ENCODE peak calls at places on chromosomes 2 and 18, in nine cellular contexts. P, B, K, F, J, C, O, G and Q are unnamed samples.

GRCh38 chr2:119301413-119301812 is 65.2 kb downstream of the C2orf76 start:
- DNase-seq in B (no peak), O (no peak), P (no peak), C (no peak), F (peak), J (no peak), K (no peak), G (no peak), Q (peak)

GRCh38 chr18:3863006-3863405 is 413.0 kb downstream of the TGIF1 start:
- DNase-seq in O (no peak), P (no peak), K (no peak), J (no peak), F (no peak), C (no peak), B (no peak), G (no peak), Q (no peak)

GRCh38 chr2:20677301-20678176 is 10.6 kb downstream of the GDF7 start:
- DNase-seq in C (no peak), K (no peak), F (no peak), G (no peak), J (no peak), O (no peak), P (no peak), B (no peak), Q (no peak)

GRCh38 chr2:100813527-100813926 is 6.4 kb upstream of the NPAS2 start:
- DNase-seq in F (peak), J (no peak), P (no peak), O (peak), G (no peak), C (peak), K (peak), B (no peak), Q (peak)

GRCh38 chr2:10229462-10230099 is 73.1 kb upstream of the HPCAL1 start:
- DNase-seq in B (no peak), K (no peak), J (no peak), C (no peak), F (no peak), O (no peak), P (no peak), G (peak), Q (no peak)

GRCh38 chr18:56221195-56222065 is 417.0 kb downstream of the TXNL1 start:
- DNase-seq in B (no peak), C (no peak), J (no peak), F (no peak), O (no peak), P (no peak), K (no peak), G (no peak), Q (no peak)

GRCh38 chr2:101517753-101518152 is 42.8 kb upstream of the RFX8 start:
- DNase-seq in J (no peak), F (no peak), G (no peak), O (peak), K (peak), B (no peak), C (peak), P (no peak), Q (no peak)

GRCh38 chr2:600542-601386 is 76.4 kb downstream of the TMEM18 start:
- DNase-seq in B (no peak), G (no peak), P (no peak), O (no peak), F (no peak), C (no peak), J (no peak), K (no peak), Q (no peak)

GRCh38 chr2:238238766-238239551 is 879 bp downstream of the HES6 start:
- DNase-seq in J (no peak), G (peak), C (no peak), K (no peak), F (no peak), B (no peak), O (no peak), P (peak), Q (no peak)

GRCh38 chr2:161234627-161235026 is 73.6 kb upstream of the PSMD14 start:
- DNase-seq in K (no peak), C (no peak), O (no peak), F (no peak), J (no peak), P (no peak), B (no peak), G (no peak), Q (no peak)

GRCh38 chr18:11953113-11953512 is 28.2 kb upstream of the IMPA2 start:
- DNase-seq in G (no peak), P (no peak), O (no peak), C (no peak), B (no peak), K (no peak), J (no peak), F (no peak), Q (no peak)

GRCh38 chr2:133641497-133641896 is 73.2 kb upstream of the NCKAP5 start:
- DNase-seq in P (no peak), B (no peak), C (peak), K (no peak), G (no peak), O (no peak), F (no peak), J (no peak), Q (no peak)

GRCh38 chr18:23738151-23738550 is 48.9 kb downstream of the LAMA3 start:
- DNase-seq in C (no peak), G (no peak), K (no peak), J (no peak), P (no peak), B (no peak), O (no peak), F (no peak), Q (no peak)
- H3K4me3 ChIP-seq in C (no peak), G (no peak), K (no peak), J (no peak), P (no peak), B (no peak), O (no peak), F (no peak), Q (no peak)

DNA sequence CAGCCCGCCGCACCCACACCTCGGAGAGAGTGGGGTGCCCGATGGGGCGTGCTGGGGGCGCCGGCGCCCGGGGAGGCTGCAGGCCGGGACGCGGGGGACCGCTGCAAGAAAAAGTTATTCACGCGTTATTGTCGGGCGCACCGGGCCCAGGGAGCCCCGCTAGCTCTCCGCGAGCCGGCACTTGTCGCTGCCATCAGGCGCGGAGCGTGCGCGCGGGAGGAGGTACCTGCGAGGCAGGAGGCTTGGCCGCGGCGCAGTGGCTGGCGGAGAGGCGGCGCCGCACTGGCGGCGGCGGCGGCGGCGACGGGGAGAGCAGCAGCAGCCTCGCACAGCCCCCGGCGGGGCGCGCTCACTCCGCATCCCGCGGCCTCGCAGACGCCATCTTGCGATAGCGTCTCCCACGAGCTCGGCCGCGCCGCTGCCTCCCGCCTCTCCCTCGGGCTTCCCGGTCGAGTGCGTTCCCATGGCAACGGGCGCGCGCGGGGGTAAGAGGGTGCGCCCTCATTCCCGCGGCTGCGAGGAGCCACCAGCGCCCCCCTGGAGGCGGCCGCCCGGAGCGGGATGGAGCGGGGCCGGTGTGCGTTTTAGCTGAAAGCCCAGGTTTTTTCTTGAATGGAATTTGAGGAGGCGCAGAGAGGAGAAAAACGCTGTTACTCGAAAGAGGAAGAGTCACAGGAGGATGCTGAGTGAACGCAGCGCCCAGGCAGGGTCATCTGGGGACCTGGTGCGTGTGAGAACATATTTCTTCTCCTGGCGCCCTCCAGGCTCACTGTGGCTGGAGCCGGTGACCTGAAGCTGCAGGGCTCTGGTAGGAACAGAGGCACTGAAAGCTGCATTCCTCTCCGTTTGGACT is at the start of gene CHN1:
- DNase-seq in G (peak), O (peak), B (peak), C (peak), F (peak), P (peak), J (no peak), K (peak), Q (peak)
- TF ChIP-seq CTCF in G (no peak), O (no peak), B (no peak), C (no peak), F (no peak), P (peak), J (no peak), K (no peak), Q (no peak)

GRCh38 chr2:86239745-86240144 is 40.5 kb downstream of the MRPL35 start:
- DNase-seq in O (no peak), J (no peak), G (no peak), B (no peak), F (no peak), K (no peak), C (no peak), P (no peak), Q (no peak)
- H3K4me3 ChIP-seq in O (no peak), J (no peak), G (no peak), B (no peak), F (no peak), K (no peak), C (no peak), P (no peak), Q (no peak)

GRCh38 chr2:151192681-151193080 is 69.0 kb downstream of the RBM43 start:
- DNase-seq in J (no peak), C (no peak), K (no peak), F (no peak), P (no peak), O (no peak), G (no peak), B (no peak), Q (no peak)

GRCh38 chr2:151189125-151189524 is 72.5 kb downstream of the RBM43 start:
- DNase-seq in B (no peak), O (no peak), G (no peak), F (no peak), K (no peak), C (no peak), J (no peak), P (no peak), Q (no peak)

GRCh38 chr2:151197184-151198070 is 64.2 kb downstream of the RBM43 start:
- DNase-seq in F (no peak), K (no peak), B (no peak), O (no peak), J (peak), G (no peak), C (no peak), P (no peak), Q (no peak)

GRCh38 chr2:151198646-151199045 is 63.0 kb downstream of the RBM43 start:
- DNase-seq in K (no peak), F (no peak), G (no peak), B (no peak), O (no peak), P (no peak), J (no peak), C (no peak), Q (no peak)

DNA sequence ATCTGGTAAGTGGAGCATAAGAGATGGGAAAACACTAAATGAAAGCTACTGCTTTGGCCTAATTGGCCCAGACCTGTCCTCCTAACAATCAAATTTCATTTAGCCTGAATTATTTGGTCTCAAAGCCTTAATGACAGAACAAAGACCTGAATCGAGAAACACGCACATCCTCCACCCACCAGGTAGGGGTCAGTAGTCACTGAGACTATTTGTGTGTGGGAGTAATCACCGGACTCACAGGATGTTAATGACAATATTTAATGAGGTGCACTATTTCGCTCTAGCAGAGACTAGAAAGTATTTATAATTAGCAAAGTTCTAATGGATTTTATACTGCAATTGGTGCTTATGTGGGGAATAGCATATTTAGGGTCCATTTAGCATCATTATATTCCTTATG is 68.1 kb downstream of the RBM43 start:
- DNase-seq in C (no peak), B (no peak), J (no peak), O (no peak), K (no peak), F (no peak), G (no peak), P (no peak), Q (no peak)
- TF ChIP-seq CTCF in C (no peak), B (no peak), J (no peak), O (no peak), K (no peak), F (no peak), G (no peak), P (no peak), Q (no peak)

GRCh38 chr2:216179015-216179414 is 69.9 kb downstream of the XRCC5 start:
- DNase-seq in C (no peak), G (no peak), B (no peak), O (no peak), J (no peak), K (no peak), P (no peak), F (no peak), Q (no peak)

GRCh38 chr2:216188268-216188850 is 79.2 kb downstream of the XRCC5 start:
- DNase-seq in G (no peak), C (no peak), P (no peak), K (no peak), J (no peak), F (no peak), B (no peak), O (no peak), Q (no peak)

GRCh38 chr2:216181351-216181750 is 72.2 kb downstream of the XRCC5 start:
- DNase-seq in G (no peak), F (no peak), P (no peak), O (no peak), J (no peak), K (no peak), C (no peak), B (no peak), Q (no peak)

GRCh38 chr2:216181953-216182352 is 72.8 kb downstream of the XRCC5 start:
- DNase-seq in K (no peak), J (no peak), C (no peak), F (no peak), B (no peak), O (no peak), P (no peak), G (no peak), Q (no peak)

DNA sequence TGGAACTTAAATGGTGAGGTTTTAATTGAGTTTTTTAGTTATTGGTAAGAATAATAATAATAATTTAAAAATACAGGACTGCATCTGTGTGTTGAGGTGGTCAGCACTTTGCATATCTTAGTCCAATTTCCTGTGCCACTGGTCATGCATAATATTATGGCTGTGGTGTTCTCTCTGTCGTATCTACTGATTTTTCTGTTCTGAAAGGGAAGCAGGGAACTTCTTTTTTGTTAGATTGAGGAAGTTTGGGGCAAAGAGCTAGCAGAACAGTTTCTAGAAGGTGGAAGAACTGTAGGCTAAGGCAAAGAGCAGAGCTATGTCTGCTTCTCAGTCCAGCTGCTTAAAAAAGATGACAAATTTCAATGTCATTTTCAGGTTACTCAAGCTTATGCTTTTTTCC is 74.3 kb downstream of the XRCC5 start:
- DNase-seq in J (no peak), F (no peak), B (no peak), K (no peak), P (no peak), G (no peak), O (no peak), C (no peak), Q (no peak)
- H3K4me3 ChIP-seq in J (no peak), F (no peak), B (no peak), K (no peak), P (no peak), G (no peak), O (no peak), C (no peak), Q (no peak)

GRCh38 chr2:239275037-239275685 is 125.7 kb downstream of the HDAC4 start:
- DNase-seq in C (peak), B (peak), O (peak), G (peak), F (peak), K (peak), P (peak), J (no peak), Q (peak)
- TF ChIP-seq CTCF in C (no peak), B (peak), O (no peak), G (no peak), F (no peak), K (peak), P (peak), J (no peak), Q (no peak)

GRCh38 chr2:136131484-136131960 is 13.6 kb upstream of the CXCR4 start:
- DNase-seq in F (no peak), B (no peak), J (no peak), C (no peak), K (no peak), O (no peak), P (no peak), G (no peak), Q (no peak)
- H3K4me3 ChIP-seq in F (no peak), B (peak), J (no peak), C (no peak), K (no peak), O (no peak), P (no peak), G (no peak), Q (no peak)